ENCODE peak calls at places on chromosomes 3 and 15, in nine cellular contexts. D, L, X, R, P, H, V, F and A are unnamed samples.

GRCh38 chr15:71493526-71493925 is 316.8 kb upstream of the NR2E3 start:
- DNase-seq in D (no peak), L (no peak), X (no peak), R (no peak), P (no peak), H (no peak), V (no peak), F (no peak), A (no peak)

GRCh38 chr3:78368576-78369345 is 1328.9 kb downstream of the ROBO2 start:
- DNase-seq in D (no peak), L (no peak), X (no peak), R (no peak), P (no peak), H (no peak), V (no peak), F (no peak), A (no peak)

GRCh38 chr15:69398541-69398940 is 15.6 kb upstream of the KIF23 start:
- DNase-seq in D (no peak), L (no peak), X (peak; percentile 35), R (peak; percentile 38), P (no peak), H (no peak), V (no peak), F (no peak), A (peak; percentile 33)

GRCh38 chr3:194285024-194285858 is 65.9 kb downstream of the CPN2 start:
- DNase-seq in D (no peak), L (no peak), X (peak; percentile 60), R (peak; percentile 66), P (no peak), H (no peak), V (no peak), F (peak; percentile 48), A (no peak)

GRCh38 chr3:170330366-170330765 is 27.1 kb upstream of the SKIL start:
- DNase-seq in D (no peak), L (no peak), X (peak; percentile 73), R (peak; percentile 64), P (no peak), H (no peak), V (peak; percentile 73), F (no peak), A (no peak)

GRCh38 chr15:95470997-95471692 is 859.4 kb upstream of the NR2F2 start:
- DNase-seq in D (no peak), L (no peak), X (no peak), R (peak; percentile 64), P (no peak), H (no peak), V (no peak), F (peak; percentile 57), A (no peak)

GRCh38 chr3:14725564-14726420 is 50.9 kb downstream of the C3orf20 start:
- DNase-seq in D (no peak), L (peak; percentile 69), X (no peak), R (peak; percentile 58), P (no peak), H (no peak), V (no peak), F (no peak), A (no peak)

GRCh38 chr15:99443056-99443756 is 122.6 kb upstream of the MEF2A start:
- DNase-seq in D (no peak), L (no peak), X (no peak), R (no peak), P (no peak), H (no peak), V (no peak), F (no peak), A (peak; percentile 39)

GRCh38 chr3:63753567-63753966 is 65.5 kb upstream of the C3orf49 start:
- DNase-seq in D (no peak), L (no peak), X (peak; percentile 26), R (peak; percentile 39), P (peak; percentile 8), H (peak; percentile 68), V (no peak), F (peak; percentile 24), A (no peak)

GRCh38 chr3:105788548-105789036 is 80.2 kb downstream of the CBLB start:
- DNase-seq in D (no peak), L (no peak), X (no peak), R (no peak), P (no peak), H (no peak), V (no peak), F (no peak), A (no peak)